ENCODE peak calls at places on chromosomes 2 and 18, in nine cellular contexts. One of them, this sample, is unnamed.

GRCh38 chr2:239815638-239816035 is 209.5 kb downstream of the NDUFA10 start:
- DNase-seq in astrocyte of the spinal cord: no peak
- DNase-seq in progenitor cell of endocrine pancreas: no peak
- DNase-seq in lower lobe of right lung: no peak
- DNase-seq in tibial nerve: no peak
- DNase-seq in H9: no peak
- DNase-seq in heart right ventricle: no peak
- DNase-seq in astrocyte: no peak
- DNase-seq in fibroblast of mammary gland: no peak
- DNase-seq in this sample: no peak

GRCh38 chr18:59993560-59993959 is 93.8 kb downstream of the PMAIP1 start:
- DNase-seq in astrocyte of the spinal cord: no peak
- DNase-seq in progenitor cell of endocrine pancreas: no peak
- DNase-seq in lower lobe of right lung: no peak
- DNase-seq in tibial nerve: no peak
- DNase-seq in H9: no peak
- DNase-seq in heart right ventricle: no peak
- DNase-seq in astrocyte: no peak
- DNase-seq in fibroblast of mammary gland: no peak
- DNase-seq in this sample: no peak

GRCh38 chr18:46408334-46408987 is 248.6 kb downstream of the LOXHD1 start:
- DNase-seq in astrocyte of the spinal cord: no peak
- DNase-seq in progenitor cell of endocrine pancreas: no peak
- DNase-seq in lower lobe of right lung: no peak
- DNase-seq in tibial nerve: no peak
- DNase-seq in H9: peak
- DNase-seq in heart right ventricle: no peak
- DNase-seq in astrocyte: peak
- DNase-seq in fibroblast of mammary gland: no peak
- DNase-seq in this sample: peak

GRCh38 chr18:58787750-58788149 is 76.9 kb upstream of the ZNF532 start:
- DNase-seq in astrocyte of the spinal cord: no peak
- DNase-seq in progenitor cell of endocrine pancreas: no peak
- DNase-seq in lower lobe of right lung: no peak
- DNase-seq in tibial nerve: no peak
- DNase-seq in H9: no peak
- DNase-seq in heart right ventricle: peak
- DNase-seq in astrocyte: peak
- DNase-seq in fibroblast of mammary gland: no peak
- DNase-seq in this sample: no peak

GRCh38 chr18:26854292-26854881 is 11.1 kb downstream of the AQP4 start:
- DNase-seq in astrocyte of the spinal cord: no peak
- DNase-seq in progenitor cell of endocrine pancreas: no peak
- DNase-seq in lower lobe of right lung: no peak
- DNase-seq in tibial nerve: no peak
- DNase-seq in H9: peak
- DNase-seq in heart right ventricle: no peak
- DNase-seq in astrocyte: no peak
- DNase-seq in fibroblast of mammary gland: no peak
- DNase-seq in this sample: no peak

GRCh38 chr18:78819926-78820834 is 159.4 kb upstream of the SALL3 start:
- DNase-seq in astrocyte of the spinal cord: no peak
- DNase-seq in progenitor cell of endocrine pancreas: no peak
- DNase-seq in lower lobe of right lung: no peak
- DNase-seq in tibial nerve: no peak
- DNase-seq in H9: peak
- DNase-seq in heart right ventricle: no peak
- DNase-seq in astrocyte: no peak
- DNase-seq in fibroblast of mammary gland: no peak
- DNase-seq in this sample: no peak

GRCh38 chr18:7658701-7659100 is 91.6 kb downstream of the PTPRM start:
- DNase-seq in astrocyte of the spinal cord: no peak
- DNase-seq in progenitor cell of endocrine pancreas: no peak
- DNase-seq in lower lobe of right lung: no peak
- DNase-seq in tibial nerve: no peak
- DNase-seq in H9: no peak
- DNase-seq in heart right ventricle: no peak
- DNase-seq in astrocyte: peak
- DNase-seq in fibroblast of mammary gland: no peak
- DNase-seq in this sample: no peak

GRCh38 chr18:45457933-45458332 is 157.3 kb upstream of the SLC14A2 start:
- DNase-seq in astrocyte of the spinal cord: no peak
- DNase-seq in progenitor cell of endocrine pancreas: no peak
- DNase-seq in lower lobe of right lung: no peak
- DNase-seq in tibial nerve: no peak
- DNase-seq in H9: no peak
- DNase-seq in heart right ventricle: no peak
- DNase-seq in astrocyte: no peak
- DNase-seq in fibroblast of mammary gland: no peak
- DNase-seq in this sample: no peak

GRCh38 chr2:66575625-66576371 is 140.9 kb downstream of the MEIS1 start:
- DNase-seq in astrocyte of the spinal cord: peak
- DNase-seq in progenitor cell of endocrine pancreas: peak
- DNase-seq in lower lobe of right lung: peak
- DNase-seq in tibial nerve: no peak
- DNase-seq in H9: peak
- DNase-seq in heart right ventricle: no peak
- DNase-seq in astrocyte: no peak
- DNase-seq in fibroblast of mammary gland: peak
- DNase-seq in this sample: peak

GRCh38 chr18:156514-157230 is 1.7 kb upstream of the USP14 start:
- DNase-seq in astrocyte of the spinal cord: no peak
- DNase-seq in progenitor cell of endocrine pancreas: no peak
- DNase-seq in lower lobe of right lung: no peak
- DNase-seq in tibial nerve: no peak
- DNase-seq in H9: no peak
- DNase-seq in heart right ventricle: no peak
- DNase-seq in astrocyte: no peak
- DNase-seq in fibroblast of mammary gland: no peak
- DNase-seq in this sample: no peak

GRCh38 chr2:182506606-182507005 is 79.8 kb upstream of the PDE1A start:
- DNase-seq in astrocyte of the spinal cord: peak
- DNase-seq in progenitor cell of endocrine pancreas: no peak
- DNase-seq in lower lobe of right lung: no peak
- DNase-seq in tibial nerve: no peak
- DNase-seq in H9: no peak
- DNase-seq in heart right ventricle: peak
- DNase-seq in astrocyte: peak
- DNase-seq in fibroblast of mammary gland: peak
- DNase-seq in this sample: peak

GRCh38 chr18:32427084-32427933 is 43.4 kb downstream of the GAREM1 start:
- DNase-seq in astrocyte of the spinal cord: no peak
- DNase-seq in progenitor cell of endocrine pancreas: no peak
- DNase-seq in lower lobe of right lung: no peak
- DNase-seq in tibial nerve: no peak
- DNase-seq in H9: no peak
- DNase-seq in heart right ventricle: no peak
- DNase-seq in astrocyte: peak
- DNase-seq in fibroblast of mammary gland: no peak
- DNase-seq in this sample: no peak

GRCh38 chr2:176653856-176654443 is 384.7 kb downstream of the MTX2 start:
- DNase-seq in astrocyte of the spinal cord: peak
- DNase-seq in progenitor cell of endocrine pancreas: peak
- DNase-seq in lower lobe of right lung: no peak
- DNase-seq in tibial nerve: no peak
- DNase-seq in H9: peak
- DNase-seq in heart right ventricle: peak
- DNase-seq in astrocyte: peak
- DNase-seq in fibroblast of mammary gland: peak
- DNase-seq in this sample: peak

GRCh38 chr2:35447210-35447609 is 908.4 kb upstream of the CRIM1 start:
- DNase-seq in astrocyte of the spinal cord: no peak
- DNase-seq in progenitor cell of endocrine pancreas: no peak
- DNase-seq in lower lobe of right lung: no peak
- DNase-seq in tibial nerve: no peak
- DNase-seq in H9: no peak
- DNase-seq in heart right ventricle: no peak
- DNase-seq in astrocyte: no peak
- DNase-seq in fibroblast of mammary gland: no peak
- DNase-seq in this sample: no peak

GRCh38 chr2:230904856-230905447 is 20.1 kb downstream of the GPR55 start:
- DNase-seq in astrocyte of the spinal cord: no peak
- DNase-seq in progenitor cell of endocrine pancreas: no peak
- DNase-seq in lower lobe of right lung: no peak
- DNase-seq in tibial nerve: no peak
- DNase-seq in H9: peak
- DNase-seq in heart right ventricle: no peak
- DNase-seq in astrocyte: no peak
- DNase-seq in fibroblast of mammary gland: no peak
- DNase-seq in this sample: no peak

GRCh38 chr2:12507295-12507694 is 209.4 kb upstream of the TRIB2 start:
- DNase-seq in astrocyte of the spinal cord: peak
- DNase-seq in progenitor cell of endocrine pancreas: no peak
- DNase-seq in lower lobe of right lung: no peak
- DNase-seq in tibial nerve: no peak
- DNase-seq in H9: no peak
- DNase-seq in heart right ventricle: no peak
- DNase-seq in astrocyte: peak
- DNase-seq in fibroblast of mammary gland: peak
- DNase-seq in this sample: no peak

GRCh38 chr18:7104649-7105048 is 12.9 kb downstream of the LAMA1 start:
- DNase-seq in astrocyte of the spinal cord: no peak
- DNase-seq in progenitor cell of endocrine pancreas: no peak
- DNase-seq in lower lobe of right lung: no peak
- DNase-seq in tibial nerve: no peak
- DNase-seq in H9: no peak
- DNase-seq in heart right ventricle: no peak
- DNase-seq in astrocyte: no peak
- DNase-seq in fibroblast of mammary gland: no peak
- DNase-seq in this sample: no peak

GRCh38 chr2:112776113-112776512 is 8.2 kb downstream of the IL1A start:
- DNase-seq in astrocyte of the spinal cord: no peak
- DNase-seq in progenitor cell of endocrine pancreas: no peak
- DNase-seq in lower lobe of right lung: no peak
- DNase-seq in tibial nerve: no peak
- DNase-seq in H9: no peak
- DNase-seq in heart right ventricle: no peak
- DNase-seq in astrocyte: no peak
- DNase-seq in fibroblast of mammary gland: no peak
- DNase-seq in this sample: no peak

GRCh38 chr2:181822097-181822496 is 69.4 kb upstream of the ITPRID2 start:
- DNase-seq in astrocyte of the spinal cord: no peak
- DNase-seq in progenitor cell of endocrine pancreas: no peak
- DNase-seq in lower lobe of right lung: no peak
- DNase-seq in tibial nerve: no peak
- DNase-seq in H9: no peak
- DNase-seq in heart right ventricle: no peak
- DNase-seq in astrocyte: no peak
- DNase-seq in fibroblast of mammary gland: no peak
- DNase-seq in this sample: no peak

GRCh38 chr2:71101656-71102055 is 28.4 kb downstream of the MCEE start:
- DNase-seq in astrocyte of the spinal cord: peak
- DNase-seq in progenitor cell of endocrine pancreas: no peak
- DNase-seq in lower lobe of right lung: no peak
- DNase-seq in tibial nerve: no peak
- DNase-seq in H9: no peak
- DNase-seq in heart right ventricle: no peak
- DNase-seq in astrocyte: peak
- DNase-seq in fibroblast of mammary gland: peak
- DNase-seq in this sample: no peak

GRCh38 chr2:214587442-214587841 is 176.6 kb downstream of the VWC2L start:
- DNase-seq in astrocyte of the spinal cord: no peak
- DNase-seq in progenitor cell of endocrine pancreas: no peak
- DNase-seq in lower lobe of right lung: no peak
- DNase-seq in tibial nerve: no peak
- DNase-seq in H9: peak
- DNase-seq in heart right ventricle: no peak
- DNase-seq in astrocyte: no peak
- DNase-seq in fibroblast of mammary gland: peak
- DNase-seq in this sample: peak
- TF ChIP-seq CTCF in astrocyte of the spinal cord: peak
- TF ChIP-seq CTCF in progenitor cell of endocrine pancreas: peak
- TF ChIP-seq CTCF in lower lobe of right lung: no peak
- TF ChIP-seq CTCF in tibial nerve: no peak
- TF ChIP-seq CTCF in H9: peak
- TF ChIP-seq CTCF in heart right ventricle: no peak
- TF ChIP-seq CTCF in astrocyte: peak
- TF ChIP-seq CTCF in fibroblast of mammary gland: peak
- TF ChIP-seq CTCF in this sample: peak

GRCh38 chr2:160044728-160045127 is 17.7 kb downstream of the PLA2R1 start:
- DNase-seq in astrocyte of the spinal cord: no peak
- DNase-seq in progenitor cell of endocrine pancreas: no peak
- DNase-seq in lower lobe of right lung: no peak
- DNase-seq in tibial nerve: no peak
- DNase-seq in H9: peak
- DNase-seq in heart right ventricle: no peak
- DNase-seq in astrocyte: no peak
- DNase-seq in fibroblast of mammary gland: no peak
- DNase-seq in this sample: no peak
- TF ChIP-seq CTCF in astrocyte of the spinal cord: no peak
- TF ChIP-seq CTCF in progenitor cell of endocrine pancreas: no peak
- TF ChIP-seq CTCF in lower lobe of right lung: no peak
- TF ChIP-seq CTCF in tibial nerve: no peak
- TF ChIP-seq CTCF in H9: peak
- TF ChIP-seq CTCF in heart right ventricle: no peak
- TF ChIP-seq CTCF in astrocyte: no peak
- TF ChIP-seq CTCF in fibroblast of mammary gland: no peak
- TF ChIP-seq CTCF in this sample: no peak

DNA sequence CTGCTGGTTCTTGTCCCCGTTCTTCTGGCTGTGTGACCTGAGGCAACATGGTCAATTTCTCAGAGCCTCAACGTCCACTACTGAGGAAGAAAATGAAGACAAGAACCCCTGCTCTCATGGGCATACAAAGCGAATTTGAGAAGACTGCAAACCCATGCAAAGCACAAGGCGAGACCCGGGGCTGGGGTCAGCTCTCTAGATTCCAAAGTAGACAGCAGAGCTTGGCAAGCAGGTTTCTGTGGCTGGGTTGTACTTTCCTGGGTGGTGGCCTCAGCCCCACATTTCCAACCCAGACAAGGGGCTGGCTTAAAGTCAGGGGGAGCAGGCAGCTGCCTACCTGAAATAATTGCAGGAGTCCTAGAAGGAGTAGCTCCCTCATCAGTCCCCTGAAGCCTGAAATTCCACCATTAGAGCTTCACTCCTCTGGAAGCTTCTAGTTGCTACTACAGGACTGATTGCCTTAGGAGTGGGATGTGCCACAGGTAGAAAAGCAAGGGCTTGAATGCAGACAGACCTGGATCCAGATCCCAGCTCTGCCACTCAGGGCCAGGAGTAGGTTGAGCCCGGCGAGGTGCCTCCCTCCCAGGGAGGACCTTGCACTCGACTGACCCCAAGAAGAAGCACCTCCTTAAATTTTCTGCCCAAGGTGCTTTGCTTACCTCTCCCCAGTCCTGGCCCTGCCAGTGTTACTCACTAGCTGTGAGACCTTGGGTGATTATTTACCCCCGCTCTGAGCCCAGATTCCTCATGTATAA is 127.6 kb downstream of the CLIP4 start:
- DNase-seq in astrocyte of the spinal cord: no peak
- DNase-seq in progenitor cell of endocrine pancreas: no peak
- DNase-seq in lower lobe of right lung: no peak
- DNase-seq in tibial nerve: no peak
- DNase-seq in H9: no peak
- DNase-seq in heart right ventricle: no peak
- DNase-seq in astrocyte: no peak
- DNase-seq in fibroblast of mammary gland: no peak
- DNase-seq in this sample: no peak
- TF ChIP-seq CTCF in astrocyte of the spinal cord: no peak
- TF ChIP-seq CTCF in progenitor cell of endocrine pancreas: no peak
- TF ChIP-seq CTCF in lower lobe of right lung: no peak
- TF ChIP-seq CTCF in tibial nerve: no peak
- TF ChIP-seq CTCF in H9: no peak
- TF ChIP-seq CTCF in heart right ventricle: no peak
- TF ChIP-seq CTCF in astrocyte: no peak
- TF ChIP-seq CTCF in fibroblast of mammary gland: no peak
- TF ChIP-seq CTCF in this sample: no peak

GRCh38 chr18:56493531-56493930 is 144.9 kb downstream of the TXNL1 start:
- DNase-seq in astrocyte of the spinal cord: no peak
- DNase-seq in progenitor cell of endocrine pancreas: no peak
- DNase-seq in lower lobe of right lung: no peak
- DNase-seq in tibial nerve: no peak
- DNase-seq in H9: no peak
- DNase-seq in heart right ventricle: no peak
- DNase-seq in astrocyte: no peak
- DNase-seq in fibroblast of mammary gland: no peak
- DNase-seq in this sample: no peak
- TF ChIP-seq CTCF in astrocyte of the spinal cord: no peak
- TF ChIP-seq CTCF in progenitor cell of endocrine pancreas: no peak
- TF ChIP-seq CTCF in lower lobe of right lung: no peak
- TF ChIP-seq CTCF in tibial nerve: no peak
- TF ChIP-seq CTCF in H9: no peak
- TF ChIP-seq CTCF in heart right ventricle: no peak
- TF ChIP-seq CTCF in astrocyte: no peak
- TF ChIP-seq CTCF in fibroblast of mammary gland: no peak
- TF ChIP-seq CTCF in this sample: no peak